ENCODE peak calls at places on chromosomes 5 and 9, in seven cellular contexts. F, M, Z, X, L, I and Y are unnamed samples.

GRCh38 chr9:115291841-115292240 is 173.9 kb upstream of the TNC start:
- DNase-seq in F (no peak), M (no peak), X (no peak), L (peak; percentile 54), I (no peak), Z (no peak), Y (no peak)

GRCh38 chr5:173396311-173396993 is 68.2 kb upstream of the STC2 start:
- DNase-seq in I (no peak), F (no peak), X (peak; percentile 13), M (no peak), L (no peak), Z (no peak), Y (no peak)

GRCh38 chr5:125219710-125220109 is 473.3 kb upstream of the ZNF608 start:
- DNase-seq in I (no peak), Z (no peak), M (no peak), L (no peak), F (no peak), X (no peak), Y (no peak)

GRCh38 chr9:115930472-115930871 is 223.1 kb upstream of the PAPPA start:
- DNase-seq in F (no peak), L (no peak), M (no peak), Z (no peak), I (no peak), X (no peak), Y (no peak)

GRCh38 chr5:1850324-1851154 is 32.2 kb downstream of the IRX4 start:
- DNase-seq in Z (no peak), M (no peak), I (no peak), F (no peak), X (no peak), L (no peak), Y (no peak)

GRCh38 chr5:111697215-111697614 is 59.8 kb downstream of the NREP start:
- DNase-seq in Z (no peak), I (no peak), X (no peak), M (no peak), F (peak; percentile 21), L (peak; percentile 51), Y (no peak)

GRCh38 chr5:154166901-154167791 is 23.4 kb upstream of the GALNT10 start:
- DNase-seq in I (no peak), L (no peak), F (no peak), X (no peak), M (no peak), Z (no peak), Y (no peak)

GRCh38 chr9:90915693-90916092 is 114.1 kb downstream of the SYK start:
- DNase-seq in I (no peak), M (peak; percentile 40), F (peak; percentile 15), X (no peak), L (peak; percentile 34), Z (no peak), Y (no peak)

GRCh38 chr5:32270946-32271345 is 41.8 kb downstream of the MTMR12 start:
- DNase-seq in M (no peak), I (no peak), X (no peak), F (no peak), Z (no peak), L (no peak), Y (no peak)

GRCh38 chr5:75242067-75242466 is 5.4 kb upstream of the ANKRD31 start:
- DNase-seq in I (no peak), M (no peak), F (no peak), L (no peak), Z (no peak), X (no peak), Y (no peak)

GRCh38 chr9:135811796-135812195 is 95.5 kb downstream of the CAMSAP1 start:
- DNase-seq in Z (no peak), I (no peak), L (no peak), X (peak; percentile 1), M (no peak), F (no peak), Y (peak; percentile 52)

GRCh38 chr5:158026248-158027031 is 167.5 kb upstream of the CLINT1 start:
- DNase-seq in M (no peak), I (peak; percentile 74), Z (no peak), L (peak; percentile 16), X (no peak), F (peak; percentile 60), Y (peak; percentile 74)